ENCODE peak calls at places on chromosomes 2 and 18, in four cellular contexts. One of them, this sample, is unnamed. For H3K4me1, the result is how much of the 10 kb centered on the place peaks cover.

GRCh38 chr18:59569321-59569720 is 127.9 kb downstream of the CCBE1 start:
- DNase-seq in spleen: no peak
- DNase-seq in tibial artery: no peak
- DNase-seq in thoracic aorta: no peak
- DNase-seq in this sample: no peak

GRCh38 chr2:100767224-100767653 is 52.7 kb upstream of the NPAS2 start:
- DNase-seq in spleen: no peak
- DNase-seq in tibial artery: no peak
- DNase-seq in thoracic aorta: no peak
- DNase-seq in this sample: no peak

GRCh38 chr2:151789055-151789834 is 39.0 kb downstream of the ARL5A start:
- DNase-seq in spleen: no peak
- DNase-seq in tibial artery: no peak
- DNase-seq in thoracic aorta: no peak
- DNase-seq in this sample: no peak

GRCh38 chr2:173979721-173980351 is 14.7 kb upstream of the SP3 start:
- DNase-seq in spleen: no peak
- DNase-seq in tibial artery: peak
- DNase-seq in thoracic aorta: no peak
- DNase-seq in this sample: no peak

GRCh38 chr2:28810384-28811285 is at the start of gene SPDYA:
- DNase-seq in spleen: peak
- DNase-seq in tibial artery: peak
- DNase-seq in thoracic aorta: peak
- DNase-seq in this sample: peak

GRCh38 chr18:22432672-22433137 is 15.0 kb upstream of the CTAGE1 start:
- DNase-seq in spleen: no peak
- DNase-seq in tibial artery: peak
- DNase-seq in thoracic aorta: peak
- DNase-seq in this sample: peak

GRCh38 chr2:218322756-218323525 is 30.6 kb upstream of the TMBIM1 start:
- DNase-seq in spleen: peak
- DNase-seq in tibial artery: peak
- DNase-seq in thoracic aorta: no peak
- DNase-seq in this sample: peak

GRCh38 chr18:43010611-43011010 is 104.9 kb downstream of the RIT2 start:
- DNase-seq in spleen: no peak
- DNase-seq in tibial artery: no peak
- DNase-seq in thoracic aorta: no peak
- DNase-seq in this sample: no peak

GRCh38 chr2:121532347-121532766 is 1.7 kb downstream of the RNU4ATAC start:
- DNase-seq in spleen: no peak
- DNase-seq in tibial artery: no peak
- DNase-seq in thoracic aorta: no peak
- DNase-seq in this sample: no peak

GRCh38 chr2:223762853-223763252 is 74.5 kb downstream of the AP1S3 start:
- DNase-seq in spleen: no peak
- DNase-seq in tibial artery: no peak
- DNase-seq in thoracic aorta: no peak
- DNase-seq in this sample: no peak

GRCh38 chr2:63300835-63301234 is 250.2 kb downstream of the OTX1 start:
- DNase-seq in spleen: no peak
- DNase-seq in tibial artery: no peak
- DNase-seq in thoracic aorta: no peak
- DNase-seq in this sample: no peak

GRCh38 chr2:10330700-10331032 is 28.0 kb downstream of the HPCAL1 start:
- DNase-seq in spleen: no peak
- DNase-seq in tibial artery: no peak
- DNase-seq in thoracic aorta: no peak
- DNase-seq in this sample: no peak

GRCh38 chr2:235232474-235233435 is 261.1 kb upstream of the AGAP1 start:
- DNase-seq in spleen: no peak
- DNase-seq in tibial artery: no peak
- DNase-seq in thoracic aorta: no peak
- DNase-seq in this sample: no peak

GRCh38 chr18:35088931-35089330 is 47.7 kb downstream of the MAPRE2 start:
- DNase-seq in spleen: no peak
- DNase-seq in tibial artery: no peak
- DNase-seq in thoracic aorta: no peak
- DNase-seq in this sample: no peak

GRCh38 chr2:55059793-55060192 is 9.5 kb upstream of the RTN4 start:
- DNase-seq in spleen: no peak
- DNase-seq in tibial artery: no peak
- DNase-seq in thoracic aorta: no peak
- DNase-seq in this sample: no peak

GRCh38 chr2:127321306-127321705 is 27.4 kb upstream of the ERCC3 start:
- DNase-seq in spleen: no peak
- DNase-seq in tibial artery: no peak
- DNase-seq in thoracic aorta: no peak
- DNase-seq in this sample: no peak

GRCh38 chr2:111703759-111704158 is 180.2 kb downstream of the ANAPC1 start:
- DNase-seq in spleen: no peak
- DNase-seq in tibial artery: no peak
- DNase-seq in thoracic aorta: no peak
- DNase-seq in this sample: no peak

GRCh38 chr2:86499326-86499725 is 58.2 kb downstream of the KDM3A start:
- DNase-seq in spleen: no peak
- DNase-seq in tibial artery: no peak
- DNase-seq in thoracic aorta: no peak
- DNase-seq in this sample: no peak

GRCh38 chr2:130378898-130379214 is 23.0 kb downstream of the PTPN18 start:
- DNase-seq in spleen: no peak
- DNase-seq in tibial artery: no peak
- DNase-seq in thoracic aorta: no peak
- DNase-seq in this sample: no peak

GRCh38 chr2:1091895-1092585 is 141.4 kb downstream of the SNTG2 start:
- DNase-seq in spleen: no peak
- DNase-seq in tibial artery: no peak
- DNase-seq in thoracic aorta: no peak
- DNase-seq in this sample: no peak

GRCh38 chr18:45617284-45617683 is 2.0 kb downstream of the SLC14A2 start:
- DNase-seq in spleen: no peak
- DNase-seq in tibial artery: peak
- DNase-seq in thoracic aorta: peak
- DNase-seq in this sample: peak

GRCh38 chr2:201559067-201559710 is 84.1 kb downstream of the TMEM237 start:
- DNase-seq in spleen: peak
- DNase-seq in tibial artery: no peak
- DNase-seq in thoracic aorta: no peak
- DNase-seq in this sample: no peak

GRCh38 chr2:235024951-235025773 is 73.3 kb downstream of the SH3BP4 start:
- DNase-seq in spleen: no peak
- DNase-seq in tibial artery: no peak
- DNase-seq in thoracic aorta: no peak
- DNase-seq in this sample: no peak

GRCh38 chr2:38432827-38433606 is 55.9 kb upstream of the ATL2 start:
- DNase-seq in spleen: no peak
- DNase-seq in tibial artery: peak
- DNase-seq in thoracic aorta: no peak
- DNase-seq in this sample: no peak

GRCh38 chr2:16777123-16777872 is 111.7 kb upstream of the CYRIA start:
- DNase-seq in spleen: no peak
- DNase-seq in tibial artery: no peak
- DNase-seq in thoracic aorta: no peak
- DNase-seq in this sample: no peak

GRCh38 chr2:107325983-107326786 is 440.2 kb upstream of the ST6GAL2 start:
- DNase-seq in spleen: no peak
- DNase-seq in tibial artery: peak
- DNase-seq in thoracic aorta: no peak
- DNase-seq in this sample: no peak

GRCh38 chr2:214543386-214543955 is 132.6 kb downstream of the VWC2L start:
- DNase-seq in spleen: no peak
- DNase-seq in tibial artery: no peak
- DNase-seq in thoracic aorta: no peak
- DNase-seq in this sample: no peak

GRCh38 chr2:241189856-241190201 is 1.4 kb downstream of the ANO7 start:
- DNase-seq in spleen: no peak
- DNase-seq in tibial artery: no peak
- DNase-seq in thoracic aorta: no peak
- DNase-seq in this sample: peak

GRCh38 chr18:69839497-69839896 is 108.2 kb downstream of the CD226 start:
- DNase-seq in spleen: no peak
- DNase-seq in tibial artery: no peak
- DNase-seq in thoracic aorta: no peak
- DNase-seq in this sample: no peak

GRCh38 chr18:56641714-56642331 is 3.4 kb upstream of the TXNL1 start:
- DNase-seq in spleen: no peak
- DNase-seq in tibial artery: no peak
- DNase-seq in thoracic aorta: no peak
- DNase-seq in this sample: no peak

GRCh38 chr18:67266591-67267237 is 249.8 kb downstream of the DSEL start:
- DNase-seq in spleen: no peak
- DNase-seq in tibial artery: no peak
- DNase-seq in thoracic aorta: no peak
- DNase-seq in this sample: no peak

GRCh38 chr2:221429741-221430491 is 142.2 kb downstream of the EPHA4 start:
- DNase-seq in spleen: no peak
- DNase-seq in tibial artery: no peak
- DNase-seq in thoracic aorta: no peak
- DNase-seq in this sample: no peak

GRCh38 chr2:145415151-145415550 is 895.2 kb upstream of the ZEB2 start:
- DNase-seq in spleen: no peak
- DNase-seq in tibial artery: no peak
- DNase-seq in thoracic aorta: no peak
- DNase-seq in this sample: no peak

GRCh38 chr2:223944166-223944703 is 900 bp downstream of the WDFY1 start:
- DNase-seq in spleen: peak
- DNase-seq in tibial artery: peak
- DNase-seq in thoracic aorta: no peak
- DNase-seq in this sample: no peak

GRCh38 chr2:43841949-43842865 is 3.4 kb downstream of the ABCG8 start:
- DNase-seq in spleen: no peak
- DNase-seq in tibial artery: no peak
- DNase-seq in thoracic aorta: no peak
- DNase-seq in this sample: no peak

DNA sequence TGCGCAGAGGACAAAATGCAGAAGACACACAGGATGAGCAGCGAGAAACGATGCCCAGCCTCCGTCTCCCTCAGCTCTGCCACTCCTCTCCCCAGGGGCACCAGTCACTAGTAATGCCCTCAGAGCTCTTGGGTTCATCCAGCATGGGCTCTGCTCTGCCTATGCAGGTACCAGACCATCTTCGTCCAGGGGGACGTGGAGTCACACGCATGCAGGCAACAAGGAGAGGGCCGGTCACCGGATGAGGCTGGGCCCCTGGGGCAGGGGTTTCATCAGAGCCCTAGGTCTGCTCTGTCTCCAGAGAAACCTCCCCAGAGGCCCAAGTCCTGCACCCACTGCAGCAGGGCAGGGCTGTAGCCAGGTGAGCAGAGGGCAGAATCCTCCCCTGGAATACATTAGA is 23.9 kb downstream of the RAB31 start:
- DNase-seq in spleen: no peak
- DNase-seq in tibial artery: no peak
- DNase-seq in thoracic aorta: no peak
- DNase-seq in this sample: no peak
- H3K27ac ChIP-seq in spleen: no peak
- H3K27ac ChIP-seq in tibial artery: no peak
- H3K27ac ChIP-seq in thoracic aorta: no peak
- H3K27ac ChIP-seq in this sample: peak

GRCh38 chr2:120132691-120133090 is 90.5 kb downstream of the TMEM185B start:
- DNase-seq in spleen: no peak
- DNase-seq in tibial artery: no peak
- DNase-seq in thoracic aorta: no peak
- DNase-seq in this sample: no peak

GRCh38 chr2:120132190-120132589 is 91.0 kb downstream of the TMEM185B start:
- DNase-seq in spleen: no peak
- DNase-seq in tibial artery: no peak
- DNase-seq in thoracic aorta: no peak
- DNase-seq in this sample: no peak

GRCh38 chr2:120133572-120134244 is 89.5 kb downstream of the TMEM185B start:
- DNase-seq in spleen: no peak
- DNase-seq in tibial artery: no peak
- DNase-seq in thoracic aorta: no peak
- DNase-seq in this sample: no peak

GRCh38 chr2:120134263-120134662 is 88.9 kb downstream of the TMEM185B start:
- DNase-seq in spleen: no peak
- DNase-seq in tibial artery: no peak
- DNase-seq in thoracic aorta: no peak
- DNase-seq in this sample: peak
- H3K4me3 ChIP-seq in spleen: no peak
- H3K4me3 ChIP-seq in tibial artery: no peak
- H3K4me3 ChIP-seq in thoracic aorta: no peak
- H3K4me3 ChIP-seq in this sample: no peak

GRCh38 chr2:215835641-215836040 is 177.7 kb downstream of the MREG start:
- DNase-seq in spleen: no peak
- DNase-seq in tibial artery: no peak
- DNase-seq in thoracic aorta: no peak
- DNase-seq in this sample: no peak

GRCh38 chr2:215836881-215837280 is 176.5 kb downstream of the MREG start:
- DNase-seq in spleen: no peak
- DNase-seq in tibial artery: no peak
- DNase-seq in thoracic aorta: no peak
- DNase-seq in this sample: no peak

GRCh38 chr2:215839816-215840215 is 173.5 kb downstream of the MREG start:
- DNase-seq in spleen: peak
- DNase-seq in tibial artery: no peak
- DNase-seq in thoracic aorta: no peak
- DNase-seq in this sample: no peak

GRCh38 chr2:215841175-215841816 is 172.1 kb downstream of the MREG start:
- DNase-seq in spleen: peak
- DNase-seq in tibial artery: no peak
- DNase-seq in thoracic aorta: no peak
- DNase-seq in this sample: no peak

GRCh38 chr2:215839309-215839708 is 174.0 kb downstream of the MREG start:
- DNase-seq in spleen: peak
- DNase-seq in tibial artery: no peak
- DNase-seq in thoracic aorta: no peak
- DNase-seq in this sample: no peak
- H3K4me1 ChIP-seq in spleen: under half
- H3K4me1 ChIP-seq in tibial artery: under half
- H3K4me1 ChIP-seq in thoracic aorta: under half
- H3K4me1 ChIP-seq in this sample: under half

DNA sequence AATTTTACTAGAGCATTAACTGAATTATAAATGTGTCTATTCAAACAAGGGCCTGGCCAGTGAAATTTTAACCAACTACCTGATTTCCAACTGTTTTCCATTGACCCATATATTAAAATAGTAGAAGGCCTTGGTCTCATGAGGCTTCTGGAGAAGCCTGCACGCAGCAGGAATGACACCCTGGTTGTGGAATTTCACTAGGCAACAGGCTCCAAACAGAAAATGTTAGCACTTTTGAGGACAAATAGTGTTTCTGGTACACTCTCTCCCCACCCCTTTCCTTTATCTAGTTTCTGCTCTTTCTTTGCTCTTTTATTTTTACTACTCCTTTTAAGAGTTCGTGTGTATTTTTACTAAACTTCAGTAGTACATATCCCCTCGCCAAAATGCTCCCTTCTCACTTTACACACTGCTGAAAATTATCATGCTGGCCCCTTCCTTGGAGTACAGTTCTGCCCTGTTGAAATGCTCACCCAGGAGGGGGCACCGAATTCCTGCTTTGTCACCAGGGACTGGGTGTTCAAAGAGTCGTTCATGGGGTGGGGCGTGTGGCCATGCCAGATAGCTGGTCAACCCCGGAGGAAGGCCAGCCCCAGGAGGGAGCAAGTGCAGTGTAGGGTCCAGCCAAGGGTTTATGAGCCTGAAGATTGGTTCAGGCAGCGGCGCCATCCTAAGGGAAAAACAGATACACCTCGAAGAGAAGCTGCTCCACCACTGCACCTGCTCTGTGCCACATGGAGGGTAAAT is 22.1 kb upstream of the COL6A3 start:
- DNase-seq in spleen: no peak
- DNase-seq in tibial artery: peak
- DNase-seq in thoracic aorta: no peak
- DNase-seq in this sample: no peak
- H3K27ac ChIP-seq in spleen: no peak
- H3K27ac ChIP-seq in tibial artery: peak
- H3K27ac ChIP-seq in thoracic aorta: peak
- H3K27ac ChIP-seq in this sample: peak